ENCODE peak calls at places on chromosomes 5 and 9, in four cellular contexts. I is HFFc6, K is thyroid gland, W is GM06990. Y is an unnamed sample.

GRCh38 chr5:16819522-16820167 is 116.4 kb downstream of the MYO10 start:
- DNase-seq in I (peak), K (no peak), W (no peak), Y (no peak)

GRCh38 chr9:86187121-86187520 is 72.3 kb downstream of the C9orf153 start:
- DNase-seq in I (no peak), K (no peak), W (no peak), Y (no peak)

GRCh38 chr5:168779333-168779732 is 200.2 kb upstream of the PANK3 start:
- DNase-seq in I (no peak), K (no peak), W (no peak), Y (no peak)

GRCh38 chr9:72858089-72858912 is 94.6 kb downstream of the ALDH1A1 start:
- DNase-seq in I (peak), K (peak), W (no peak), Y (peak)

GRCh38 chr9:72477862-72478564 is 43.4 kb upstream of the TMC1 start:
- DNase-seq in I (peak), K (peak), W (no peak), Y (peak)

GRCh38 chr5:73280821-73281746 is 108.1 kb downstream of the TMEM174 start:
- DNase-seq in I (no peak), K (peak), W (no peak), Y (peak)

GRCh38 chr9:99213197-99213596 is 8.5 kb downstream of the ALG2 start:
- DNase-seq in I (no peak), K (no peak), W (no peak), Y (no peak)

GRCh38 chr5:78530342-78531096 is 118.1 kb downstream of the LHFPL2 start:
- DNase-seq in I (peak), K (no peak), W (no peak), Y (no peak)

GRCh38 chr5:68344447-68345111 is 129.0 kb downstream of the PIK3R1 start:
- DNase-seq in I (peak), K (no peak), W (peak), Y (no peak)

GRCh38 chr9:124489222-124489621 is 18.0 kb downstream of the NR5A1 start:
- DNase-seq in I (peak), K (peak), W (no peak), Y (no peak)

GRCh38 chr5:15501057-15501791 is 1.2 kb downstream of the FBXL7 start:
- DNase-seq in I (peak), K (no peak), W (no peak), Y (no peak)

GRCh38 chr5:66894480-66895240 is 298.5 kb downstream of the MAST4 start:
- DNase-seq in I (no peak), K (no peak), W (no peak), Y (no peak)

GRCh38 chr5:109775130-109775529 is 85.4 kb downstream of the MAN2A1 start:
- DNase-seq in I (no peak), K (no peak), W (no peak), Y (no peak)

GRCh38 chr5:59036274-59036961 is 453.5 kb downstream of the RAB3C start:
- DNase-seq in I (peak), K (no peak), W (no peak), Y (no peak)

GRCh38 chr5:93884254-93884653 is 142.9 kb upstream of the POU5F2 start:
- DNase-seq in I (no peak), K (no peak), W (no peak), Y (no peak)

GRCh38 chr9:77896269-77897245 is 135.1 kb downstream of the GNAQ start:
- DNase-seq in I (no peak), K (peak), W (no peak), Y (no peak)

GRCh38 chr9:125484632-125485282 is 222.3 kb downstream of the MAPKAP1 start:
- DNase-seq in I (peak), K (no peak), W (no peak), Y (peak)

GRCh38 chr5:7325975-7326911 is 69.7 kb upstream of the ADCY2 start:
- DNase-seq in I (peak), K (no peak), W (no peak), Y (peak)

GRCh38 chr9:125443367-125443766 is 181.7 kb downstream of the GAPVD1 start:
- DNase-seq in I (no peak), K (no peak), W (no peak), Y (peak)

GRCh38 chr9:98530275-98530674 is 178.5 kb downstream of the GABBR2 start:
- DNase-seq in I (no peak), K (no peak), W (no peak), Y (no peak)

GRCh38 chr5:132464155-132464939 is 26.2 kb downstream of the IRF1 start:
- DNase-seq in I (no peak), K (peak), W (peak), Y (no peak)

GRCh38 chr9:136245194-136246150 is at the start of gene QSOX2:
- DNase-seq in I (peak), K (peak), W (peak), Y (peak)

GRCh38 chr5:140322751-140323731 is 20.1 kb upstream of the PFDN1 start:
- DNase-seq in I (peak), K (peak), W (no peak), Y (peak)

GRCh38 chr9:124520206-124520596 is 13.0 kb upstream of the NR5A1 start:
- DNase-seq in I (no peak), K (no peak), W (no peak), Y (no peak)

GRCh38 chr9:100072805-100073204 is 26.0 kb downstream of the ERP44 start:
- DNase-seq in I (no peak), K (no peak), W (no peak), Y (no peak)

GRCh38 chr5:162684145-162684544 is 616.6 kb downstream of the GABRG2 start:
- DNase-seq in I (no peak), K (no peak), W (no peak), Y (no peak)

GRCh38 chr5:541148-541887 is 17.1 kb upstream of the SLC9A3 start:
- DNase-seq in I (no peak), K (no peak), W (no peak), Y (peak)

GRCh38 chr5:64767959-64768357 is 533 bp downstream of the SREK1IP1 start:
- DNase-seq in I (no peak), K (no peak), W (no peak), Y (no peak)

Y was measured in body of pancreas.